ENCODE peak calls at places on chromosomes 13 and 19, in five cellular contexts. One of them, this sample, is unnamed.

GRCh38 chr13:40476175-40476958 is 190.1 kb downstream of the FOXO1 start:
- DNase-seq in A549: peak
- DNase-seq in body of pancreas: no peak
- DNase-seq in pancreas: no peak
- DNase-seq in astrocyte of the cerebellum: no peak
- DNase-seq in this sample: no peak

GRCh38 chr13:39401756-39402155 is 201.2 kb downstream of the LHFPL6 start:
- DNase-seq in A549: no peak
- DNase-seq in body of pancreas: no peak
- DNase-seq in pancreas: no peak
- DNase-seq in astrocyte of the cerebellum: no peak
- DNase-seq in this sample: no peak

GRCh38 chr19:46951236-46951986 is 68.2 kb upstream of the NPAS1 start:
- DNase-seq in A549: peak
- DNase-seq in body of pancreas: no peak
- DNase-seq in pancreas: no peak
- DNase-seq in astrocyte of the cerebellum: no peak
- DNase-seq in this sample: no peak

GRCh38 chr13:40192516-40193257 is 473.8 kb downstream of the FOXO1 start:
- DNase-seq in A549: no peak
- DNase-seq in body of pancreas: no peak
- DNase-seq in pancreas: no peak
- DNase-seq in astrocyte of the cerebellum: no peak
- DNase-seq in this sample: no peak

GRCh38 chr13:94708031-94708571 is 4.2 kb downstream of the SOX21 start:
- DNase-seq in A549: no peak
- DNase-seq in body of pancreas: no peak
- DNase-seq in pancreas: no peak
- DNase-seq in astrocyte of the cerebellum: no peak
- DNase-seq in this sample: no peak

GRCh38 chr13:48490241-48490640 is 42.6 kb downstream of the RCBTB2 start:
- DNase-seq in A549: no peak
- DNase-seq in body of pancreas: no peak
- DNase-seq in pancreas: no peak
- DNase-seq in astrocyte of the cerebellum: no peak
- DNase-seq in this sample: no peak

GRCh38 chr19:5828661-5829566 is 10.6 kb downstream of the FUT6 start:
- DNase-seq in A549: no peak
- DNase-seq in body of pancreas: peak
- DNase-seq in pancreas: peak
- DNase-seq in astrocyte of the cerebellum: no peak
- DNase-seq in this sample: peak

GRCh38 chr19:4061683-4062575 is 4.8 kb downstream of the ZBTB7A start:
- DNase-seq in A549: no peak
- DNase-seq in body of pancreas: peak
- DNase-seq in pancreas: peak
- DNase-seq in astrocyte of the cerebellum: no peak
- DNase-seq in this sample: peak

GRCh38 chr13:77724092-77724491 is 26.6 kb downstream of the SLAIN1 start:
- DNase-seq in A549: no peak
- DNase-seq in body of pancreas: no peak
- DNase-seq in pancreas: no peak
- DNase-seq in astrocyte of the cerebellum: no peak
- DNase-seq in this sample: no peak

GRCh38 chr13:74210693-74211393 is 76.6 kb upstream of the KLF12 start:
- DNase-seq in A549: peak
- DNase-seq in body of pancreas: peak
- DNase-seq in pancreas: no peak
- DNase-seq in astrocyte of the cerebellum: peak
- DNase-seq in this sample: no peak

GRCh38 chr13:98521461-98521860 is 55.4 kb downstream of the STK24 start:
- DNase-seq in A549: no peak
- DNase-seq in body of pancreas: no peak
- DNase-seq in pancreas: no peak
- DNase-seq in astrocyte of the cerebellum: no peak
- DNase-seq in this sample: no peak

GRCh38 chr13:95644611-95645052 is at the start of gene DZIP1:
- DNase-seq in A549: peak
- DNase-seq in body of pancreas: peak
- DNase-seq in pancreas: peak
- DNase-seq in astrocyte of the cerebellum: peak
- DNase-seq in this sample: peak

GRCh38 chr19:42301646-42302204 is at the start of gene PRR19:
- DNase-seq in A549: no peak
- DNase-seq in body of pancreas: no peak
- DNase-seq in pancreas: no peak
- DNase-seq in astrocyte of the cerebellum: no peak
- DNase-seq in this sample: no peak

GRCh38 chr13:34247596-34247995 is 429.6 kb downstream of the RFC3 start:
- DNase-seq in A549: no peak
- DNase-seq in body of pancreas: no peak
- DNase-seq in pancreas: no peak
- DNase-seq in astrocyte of the cerebellum: no peak
- DNase-seq in this sample: no peak

GRCh38 chr13:113407531-113408393 is 43.8 kb upstream of the GRTP1 start:
- DNase-seq in A549: no peak
- DNase-seq in body of pancreas: no peak
- DNase-seq in pancreas: peak
- DNase-seq in astrocyte of the cerebellum: no peak
- DNase-seq in this sample: no peak

GRCh38 chr13:27556109-27556508 is 64.2 kb downstream of the LNX2 start:
- DNase-seq in A549: peak
- DNase-seq in body of pancreas: no peak
- DNase-seq in pancreas: no peak
- DNase-seq in astrocyte of the cerebellum: peak
- DNase-seq in this sample: no peak

GRCh38 chr19:17448190-17448967 is at the start of gene TMEM221:
- DNase-seq in A549: peak
- DNase-seq in body of pancreas: peak
- DNase-seq in pancreas: peak
- DNase-seq in astrocyte of the cerebellum: no peak
- DNase-seq in this sample: peak

GRCh38 chr13:27797228-27797624 is 4.9 kb downstream of the GSX1 start:
- DNase-seq in A549: peak
- DNase-seq in body of pancreas: no peak
- DNase-seq in pancreas: no peak
- DNase-seq in astrocyte of the cerebellum: no peak
- DNase-seq in this sample: no peak

GRCh38 chr13:22451345-22451744 is 729.4 kb upstream of the SGCG start:
- DNase-seq in A549: no peak
- DNase-seq in body of pancreas: peak
- DNase-seq in pancreas: no peak
- DNase-seq in astrocyte of the cerebellum: peak
- DNase-seq in this sample: no peak

GRCh38 chr19:47176627-47177090 is 46.0 kb downstream of the SAE1 start:
- DNase-seq in A549: no peak
- DNase-seq in body of pancreas: no peak
- DNase-seq in pancreas: no peak
- DNase-seq in astrocyte of the cerebellum: peak
- DNase-seq in this sample: no peak

GRCh38 chr13:114118086-114118762 is 14.2 kb downstream of the RASA3 start:
- DNase-seq in A549: peak
- DNase-seq in body of pancreas: peak
- DNase-seq in pancreas: peak
- DNase-seq in astrocyte of the cerebellum: no peak
- DNase-seq in this sample: no peak

GRCh38 chr13:98507060-98507797 is 69.7 kb downstream of the STK24 start:
- DNase-seq in A549: peak
- DNase-seq in body of pancreas: peak
- DNase-seq in pancreas: peak
- DNase-seq in astrocyte of the cerebellum: peak
- DNase-seq in this sample: peak

GRCh38 chr13:75929074-75929473 is 292.9 kb downstream of the LMO7 start:
- DNase-seq in A549: no peak
- DNase-seq in body of pancreas: no peak
- DNase-seq in pancreas: no peak
- DNase-seq in astrocyte of the cerebellum: no peak
- DNase-seq in this sample: no peak

GRCh38 chr13:27868639-27869435 is 51.0 kb upstream of the PDX1 start:
- DNase-seq in A549: peak
- DNase-seq in body of pancreas: no peak
- DNase-seq in pancreas: no peak
- DNase-seq in astrocyte of the cerebellum: no peak
- DNase-seq in this sample: no peak

GRCh38 chr19:16920816-16921529 is 32.2 kb downstream of the F2RL3 start:
- DNase-seq in A549: no peak
- DNase-seq in body of pancreas: no peak
- DNase-seq in pancreas: no peak
- DNase-seq in astrocyte of the cerebellum: peak
- DNase-seq in this sample: no peak

GRCh38 chr13:40518481-40518882 is 148.0 kb downstream of the FOXO1 start:
- DNase-seq in A549: no peak
- DNase-seq in body of pancreas: peak
- DNase-seq in pancreas: no peak
- DNase-seq in astrocyte of the cerebellum: no peak
- DNase-seq in this sample: no peak

GRCh38 chr19:49791776-49792445 is 21.2 kb downstream of the FUZ start:
- DNase-seq in A549: no peak
- DNase-seq in body of pancreas: no peak
- DNase-seq in pancreas: no peak
- DNase-seq in astrocyte of the cerebellum: no peak
- DNase-seq in this sample: no peak
- H3K4me3 ChIP-seq in A549: no peak
- H3K4me3 ChIP-seq in body of pancreas: no peak
- H3K4me3 ChIP-seq in pancreas: no peak
- H3K4me3 ChIP-seq in astrocyte of the cerebellum: no peak
- H3K4me3 ChIP-seq in this sample: no peak

DNA sequence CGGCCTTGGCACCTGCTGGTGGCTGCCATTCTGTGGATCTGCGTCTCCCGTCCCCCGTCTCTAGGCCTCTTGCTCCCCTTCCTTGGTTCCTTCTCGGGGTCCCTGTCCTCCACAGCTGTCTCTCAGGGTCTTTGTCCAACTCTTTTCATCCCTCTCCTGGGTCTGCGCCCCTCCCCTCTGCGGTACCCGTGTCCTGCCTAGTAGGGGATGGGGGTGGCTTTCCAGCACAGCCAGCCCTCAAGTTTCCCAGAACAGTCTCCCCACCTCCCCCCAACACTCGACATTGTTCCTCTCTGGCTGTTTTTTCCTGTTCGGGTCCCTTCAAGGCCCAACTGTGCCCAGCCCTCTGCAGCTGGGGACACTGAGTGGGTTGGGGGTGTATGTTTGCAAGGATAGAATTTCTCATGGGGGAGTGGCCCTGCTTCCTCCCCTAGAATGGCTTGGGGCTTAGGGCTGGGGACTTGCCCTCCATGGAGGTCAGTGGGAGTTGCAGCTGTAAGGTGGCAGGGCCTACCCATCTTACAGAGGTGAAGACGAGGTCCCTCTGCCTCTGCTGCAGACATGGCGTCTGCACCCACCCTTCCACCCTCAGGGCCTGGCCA is 762 bp upstream of the ADM5 start:
- DNase-seq in A549: no peak
- DNase-seq in body of pancreas: no peak
- DNase-seq in pancreas: no peak
- DNase-seq in astrocyte of the cerebellum: no peak
- DNase-seq in this sample: no peak
- H3K4me3 ChIP-seq in A549: no peak
- H3K4me3 ChIP-seq in body of pancreas: no peak
- H3K4me3 ChIP-seq in pancreas: no peak
- H3K4me3 ChIP-seq in astrocyte of the cerebellum: no peak
- H3K4me3 ChIP-seq in this sample: no peak

DNA sequence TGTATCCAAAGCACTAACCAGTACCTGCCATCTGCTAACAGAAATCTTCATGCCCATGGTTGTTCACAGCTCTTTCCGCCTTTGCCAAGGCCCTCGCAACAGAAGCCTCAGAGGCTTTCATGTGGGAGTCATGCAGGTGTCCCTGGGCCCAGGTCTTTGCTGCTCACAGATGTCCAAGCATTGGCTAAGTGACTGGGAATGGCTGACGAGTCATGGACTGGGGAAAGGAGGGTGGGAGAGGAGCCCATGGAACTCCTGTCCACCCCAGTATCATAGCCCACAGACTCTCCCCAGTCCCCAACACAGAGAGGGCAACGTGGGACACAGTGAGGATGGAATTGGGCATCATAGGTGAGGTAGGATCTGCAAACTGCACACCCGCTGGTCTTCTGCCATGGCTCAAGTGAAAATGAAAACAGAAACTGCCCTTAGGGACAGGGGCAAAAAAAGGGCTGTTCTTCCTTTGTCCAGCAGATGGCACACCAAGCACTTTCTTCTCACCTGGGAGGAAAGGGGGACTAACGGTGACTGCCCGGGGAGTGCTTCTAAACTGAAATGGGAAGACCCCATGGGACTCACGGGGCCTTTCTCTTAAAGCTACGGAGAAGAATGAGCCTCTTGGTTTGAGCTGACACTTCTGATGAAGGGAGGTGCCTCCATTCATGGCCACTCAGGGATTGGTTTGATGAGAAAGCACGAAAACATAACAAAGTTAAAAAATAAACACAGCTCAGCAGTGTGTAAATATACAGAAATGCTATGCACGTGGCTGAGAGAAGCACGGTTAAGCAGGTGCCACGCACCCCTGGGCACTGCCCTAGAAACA is 11.1 kb upstream of the DHRS12 start:
- DNase-seq in A549: peak
- DNase-seq in body of pancreas: peak
- DNase-seq in pancreas: no peak
- DNase-seq in astrocyte of the cerebellum: peak
- DNase-seq in this sample: peak
- H3K4me3 ChIP-seq in A549: peak
- H3K4me3 ChIP-seq in body of pancreas: no peak
- H3K4me3 ChIP-seq in pancreas: peak
- H3K4me3 ChIP-seq in astrocyte of the cerebellum: no peak
- H3K4me3 ChIP-seq in this sample: peak

DNA sequence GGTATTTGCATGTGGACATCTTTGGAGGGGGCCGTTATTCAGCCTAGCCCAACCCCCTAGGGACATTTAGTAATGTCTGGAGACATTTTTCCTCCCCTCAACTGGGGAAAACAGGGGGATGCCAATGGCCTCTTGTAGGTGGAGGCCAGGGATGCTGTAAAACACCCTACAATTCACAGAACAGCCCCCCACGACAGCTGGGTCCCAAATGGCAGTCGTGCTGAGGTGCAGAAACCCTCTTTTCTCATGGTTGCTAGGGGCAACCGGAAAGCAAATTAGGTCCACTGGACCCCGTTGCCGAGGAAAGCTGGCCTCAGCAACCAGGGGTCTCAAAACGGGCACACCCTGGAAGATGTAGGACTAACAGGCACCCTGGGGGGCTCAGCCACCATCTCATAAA is 14.6 kb downstream of the TMEM150B start:
- DNase-seq in A549: no peak
- DNase-seq in body of pancreas: no peak
- DNase-seq in pancreas: no peak
- DNase-seq in astrocyte of the cerebellum: no peak
- DNase-seq in this sample: no peak
- H3K4me3 ChIP-seq in A549: no peak
- H3K4me3 ChIP-seq in body of pancreas: no peak
- H3K4me3 ChIP-seq in pancreas: no peak
- H3K4me3 ChIP-seq in astrocyte of the cerebellum: no peak
- H3K4me3 ChIP-seq in this sample: no peak